ENCODE peak calls at places on chromosome 18, in five cellular contexts. J, B, A, I and C are unnamed samples.

GRCh38 chr18:34838669-34839068 is 128.6 kb downstream of the DTNA start:
- DNase-seq in A (no peak), I (no peak), J (no peak), B (no peak), C (no peak)

GRCh38 chr18:44495151-44495550 is 185.5 kb upstream of the SETBP1 start:
- DNase-seq in B (no peak), J (no peak), A (no peak), I (no peak), C (no peak)

GRCh38 chr18:44410740-44411139 is 269.9 kb upstream of the SETBP1 start:
- DNase-seq in A (no peak), I (no peak), B (no peak), J (no peak), C (no peak)

GRCh38 chr18:50879302-50880107 is 587 bp downstream of the ME2 start:
- DNase-seq in B (peak), I (no peak), J (peak), A (no peak), C (no peak)

GRCh38 chr18:57997820-57998219 is 46.2 kb upstream of the NEDD4L start:
- DNase-seq in I (no peak), B (no peak), J (no peak), A (no peak), C (no peak)

GRCh38 chr18:33051397-33051796 is 278.6 kb upstream of the KLHL14 start:
- DNase-seq in A (no peak), I (no peak), J (peak), B (peak), C (no peak)

GRCh38 chr18:9172506-9173127 is 36.0 kb downstream of the ANKRD12 start:
- DNase-seq in J (no peak), I (no peak), B (no peak), A (no peak), C (no peak)

GRCh38 chr18:9617006-9617542 is 2.7 kb upstream of the PPP4R1 start:
- DNase-seq in J (no peak), I (no peak), A (no peak), B (no peak), C (no peak)

GRCh38 chr18:57833441-57834101 is 30.5 kb upstream of the ATP8B1 start:
- DNase-seq in J (no peak), B (peak), I (peak), A (no peak), C (no peak)

GRCh38 chr18:22609642-22610041 is 191.9 kb upstream of the CTAGE1 start:
- DNase-seq in A (no peak), B (peak), I (no peak), J (peak), C (peak)
- TF ChIP-seq POLR2A in A (no peak), B (no peak), I (no peak), J (no peak), C (no peak)

GRCh38 chr18:65725421-65726050 is 25.3 kb upstream of the CDH7 start:
- DNase-seq in B (peak), J (no peak), I (no peak), A (no peak), C (no peak)
- TF ChIP-seq CTCF in B (peak), J (no peak), I (peak), A (no peak), C (no peak)

DNA sequence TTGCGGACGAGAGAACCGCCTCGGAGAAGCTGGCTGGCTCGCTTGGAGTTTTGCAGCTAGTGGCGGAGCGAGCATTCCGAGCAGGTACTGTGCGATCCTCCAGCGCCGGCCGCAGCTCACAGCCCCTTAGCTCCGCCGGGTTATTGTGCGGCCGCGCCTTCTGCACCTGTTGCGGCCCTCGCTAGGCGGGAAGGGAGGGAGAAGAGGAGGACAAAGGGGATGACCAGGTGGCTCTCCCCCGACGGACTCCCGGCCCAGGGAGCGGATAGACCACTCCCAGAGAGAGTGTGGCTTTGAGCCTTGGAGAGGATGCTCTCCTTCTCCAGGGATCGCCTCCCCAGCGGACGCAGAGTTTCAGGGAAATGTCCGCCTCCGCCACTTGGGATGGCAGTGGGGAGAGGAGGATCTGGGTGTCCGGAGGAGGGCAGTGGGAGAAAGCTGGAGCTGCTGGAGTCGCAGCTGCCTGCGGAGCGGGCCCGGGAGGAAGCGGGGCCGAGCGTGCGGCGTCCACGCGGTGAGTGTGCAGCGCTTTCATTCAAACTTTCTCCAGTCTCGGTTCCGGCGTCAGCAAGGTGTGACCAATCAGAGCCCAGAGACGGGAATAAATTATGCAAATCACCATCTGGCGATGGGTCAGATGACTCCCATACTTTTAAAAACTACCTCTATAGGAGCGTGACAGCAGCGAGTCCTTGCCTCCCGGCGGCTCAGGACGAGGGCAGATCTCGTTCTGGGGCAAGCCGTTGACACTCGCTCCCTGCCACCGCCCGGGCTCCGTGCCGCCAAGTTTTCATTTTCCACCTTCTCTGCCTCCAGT is at the start of gene LIPG:
- DNase-seq in I (no peak), A (no peak), J (peak), B (peak), C (no peak)
- TF ChIP-seq POLR2A in I (peak), A (no peak), J (no peak), B (peak), C (no peak)

GRCh38 chr18:46408334-46408987 is 248.6 kb downstream of the LOXHD1 start:
- DNase-seq in B (peak), J (no peak), I (no peak), A (no peak), C (no peak)
- TF ChIP-seq CTCF in B (peak), J (no peak), I (peak), A (peak), C (no peak)

DNA sequence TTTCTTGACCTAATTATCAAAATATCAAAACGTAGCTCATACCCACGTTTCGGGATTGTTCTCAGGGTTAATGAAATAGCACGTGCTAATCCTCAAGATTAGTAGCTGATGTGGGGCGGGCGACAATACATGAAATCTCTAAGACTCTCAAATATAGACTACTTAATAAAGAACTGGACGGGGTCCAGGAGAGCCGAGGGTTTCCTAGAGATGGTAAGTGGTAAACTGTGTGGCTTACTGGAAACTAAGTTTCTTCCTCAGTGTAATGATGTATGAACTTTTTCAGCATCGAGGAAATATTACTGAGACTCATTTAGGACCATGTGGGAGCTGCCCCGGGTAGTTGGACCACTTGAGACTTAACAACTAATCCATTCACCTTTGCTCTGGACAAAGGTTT is 453.3 kb upstream of the SALL3 start:
- DNase-seq in A (no peak), J (no peak), I (no peak), B (no peak), C (peak)
- TF ChIP-seq POLR2A in A (no peak), J (no peak), I (no peak), B (no peak), C (no peak)

DNA sequence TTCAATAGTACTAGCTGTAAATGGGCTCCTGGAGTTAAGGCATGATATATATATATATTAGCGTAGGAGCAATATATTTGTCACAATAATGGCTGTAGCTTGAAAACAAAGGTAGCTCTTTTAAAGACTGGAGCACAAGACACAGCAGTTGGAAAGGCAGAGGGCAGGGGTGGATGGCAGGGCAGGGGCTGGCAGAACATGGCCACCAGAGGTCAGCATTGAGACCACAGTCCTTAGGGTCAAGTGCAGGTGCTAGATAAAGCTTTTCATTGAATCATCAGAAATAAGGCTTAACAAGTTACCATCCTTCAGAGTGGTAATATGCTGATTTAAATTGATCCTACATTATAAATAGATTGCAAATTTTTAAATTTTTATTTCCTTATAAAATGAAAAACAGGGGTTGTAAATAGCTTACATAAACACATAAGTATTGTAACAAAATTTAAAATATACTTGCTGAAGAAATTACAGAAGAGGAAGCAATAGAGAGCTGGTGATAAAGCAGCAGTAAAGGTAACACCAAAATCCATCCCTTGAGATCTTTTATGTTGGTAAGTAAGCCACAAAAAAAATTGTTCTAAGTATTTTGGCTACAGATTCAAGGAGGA is 161.2 kb upstream of the PIEZO2 start:
- DNase-seq in I (no peak), B (peak), J (no peak), A (no peak), C (no peak)
- TF ChIP-seq CTCF in I (peak), B (peak), J (no peak), A (peak), C (peak)

DNA sequence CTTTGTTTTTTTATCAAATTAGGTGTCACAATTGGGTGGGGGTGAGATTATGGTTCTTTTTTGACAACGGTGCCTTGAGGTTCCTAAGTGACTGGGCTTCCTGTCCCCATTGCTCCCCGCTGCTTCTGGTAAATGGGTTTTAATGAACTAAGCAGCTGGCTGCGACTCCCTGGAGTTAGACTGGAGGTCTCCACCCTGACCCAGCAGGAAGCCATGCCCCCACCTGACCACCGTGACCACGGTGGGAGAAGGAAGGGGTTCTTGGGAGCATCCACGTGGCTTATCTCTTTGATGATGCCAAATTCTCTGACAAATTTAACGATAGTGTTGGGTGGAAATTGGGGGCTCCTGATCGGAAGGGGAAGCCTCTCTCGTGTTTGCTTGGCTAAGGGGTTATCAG is 12.2 kb downstream of the CNDP2 start:
- DNase-seq in I (no peak), A (no peak), J (peak), B (no peak), C (no peak)
- TF ChIP-seq POLR2A in I (no peak), A (no peak), J (no peak), B (no peak), C (no peak)